ENCODE peak calls at places on chromosome 1, in seven cellular contexts. A is HCT116, S is SK-N-SH, Z is K562, M is HepG2, D is GM12878, P is H1. J is an unnamed sample.
A peak's percentile ranks its signal among the peaks of the same experiment; 100 is the strongest.

GRCh38 chr1:15598436-15598835 is 13.6 kb upstream of the AGMAT start:
- DNase-seq in Z (no peak), A (no peak), S (no peak), P (no peak), D (no peak), M (no peak), J (no peak)

GRCh38 chr1:183416850-183417690 is 1.1 kb downstream of the NMNAT2 start:
- DNase-seq in D (no peak), Z (peak; percentile 19), S (peak; percentile 83), M (no peak), P (peak; percentile 89), A (no peak), J (peak; percentile 75)

GRCh38 chr1:8351693-8352470 is 34.0 kb downstream of the SLC45A1 start:
- DNase-seq in M (peak; percentile 45), D (no peak), P (peak; percentile 85), S (peak; percentile 75), Z (peak; percentile 71), A (no peak), J (no peak)

GRCh38 chr1:67803380-67804279 is 29.6 kb downstream of the GNG12 start:
- DNase-seq in D (no peak), A (no peak), P (no peak), S (no peak), Z (no peak), M (no peak), J (no peak)

GRCh38 chr1:109925159-109925990 is 14.7 kb downstream of the CSF1 start:
- DNase-seq in D (no peak), P (no peak), A (no peak), M (no peak), Z (no peak), S (no peak), J (no peak)

GRCh38 chr1:195790514-195791168 is 817.6 kb downstream of the KCNT2 start:
- DNase-seq in S (no peak), A (no peak), P (no peak), Z (no peak), M (no peak), D (no peak), J (no peak)

GRCh38 chr1:204782118-204782700 is 88.5 kb upstream of the NFASC start:
- DNase-seq in A (no peak), P (no peak), M (no peak), Z (no peak), S (no peak), D (no peak), J (no peak)

GRCh38 chr1:48817505-48818114 is 40.9 kb upstream of the BEND5 start:
- DNase-seq in S (peak; percentile 51), P (peak; percentile 76), Z (no peak), M (peak; percentile 18), D (no peak), A (peak; percentile 8), J (peak; percentile 50)

GRCh38 chr1:8394456-8395321 is 76.8 kb downstream of the SLC45A1 start:
- DNase-seq in S (no peak), D (no peak), P (no peak), A (no peak), Z (no peak), M (no peak), J (no peak)

GRCh38 chr1:38745476-38746410 is 113.8 kb downstream of the RRAGC start:
- DNase-seq in D (no peak), A (no peak), Z (peak; percentile 73), M (no peak), P (no peak), S (no peak), J (no peak)

GRCh38 chr1:150804671-150805070 is 3.4 kb downstream of the CTSK start:
- DNase-seq in A (no peak), S (no peak), D (no peak), P (no peak), M (no peak), Z (no peak), J (no peak)

GRCh38 chr1:35637401-35637809 is 3.9 kb downstream of the PSMB2 start:
- DNase-seq in M (peak; percentile 28), S (no peak), D (peak; percentile 25), A (no peak), Z (no peak), P (no peak), J (no peak)

GRCh38 chr1:207058878-207059867 is 6.1 kb downstream of the PFKFB2 start:
- DNase-seq in P (no peak), Z (peak; percentile 51), M (no peak), D (no peak), S (peak; percentile 8), A (no peak), J (no peak)

GRCh38 chr1:15272009-15272781 is 25.2 kb downstream of the FHAD1 start:
- DNase-seq in Z (peak; percentile 74), S (peak; percentile 85), P (peak; percentile 70), D (no peak), M (peak; percentile 82), A (peak; percentile 66), J (peak; percentile 52)

GRCh38 chr1:203706444-203706843 is 58.5 kb upstream of the LAX1 start:
- DNase-seq in P (no peak), S (no peak), Z (no peak), A (peak; percentile 26), M (no peak), D (no peak), J (no peak)

GRCh38 chr1:240385985-240386978 is 225.7 kb downstream of the GREM2 start:
- DNase-seq in Z (no peak), D (no peak), P (no peak), A (no peak), M (no peak), S (no peak), J (no peak)

GRCh38 chr1:162733336-162733590 is 57.2 kb upstream of the HSD17B7 start:
- DNase-seq in Z (no peak), M (no peak), D (no peak), A (no peak), S (no peak), P (no peak), J (no peak)

GRCh38 chr1:161166669-161167548 is 683 bp downstream of the PPOX start:
- DNase-seq in M (no peak), A (no peak), S (peak; percentile 61), P (peak; percentile 71), D (no peak), Z (peak; percentile 39), J (no peak)

GRCh38 chr1:21337931-21338567 is 47.8 kb upstream of the ECE1 start:
- DNase-seq in A (no peak), D (no peak), P (no peak), S (no peak), M (no peak), Z (no peak), J (no peak)

GRCh38 chr1:101453844-101454243 is 217.0 kb downstream of the S1PR1 start:
- DNase-seq in Z (no peak), P (no peak), M (no peak), S (no peak), D (no peak), A (no peak), J (no peak)

GRCh38 chr1:91806777-91807700 is 78.9 kb downstream of the TGFBR3 start:
- DNase-seq in A (no peak), M (peak; percentile 65), D (no peak), Z (no peak), S (no peak), P (no peak), J (no peak)

GRCh38 chr1:14421977-14422609 is 176.4 kb upstream of the KAZN start:
- DNase-seq in P (no peak), S (no peak), M (no peak), Z (peak; percentile 35), D (no peak), A (no peak), J (no peak)

DNA sequence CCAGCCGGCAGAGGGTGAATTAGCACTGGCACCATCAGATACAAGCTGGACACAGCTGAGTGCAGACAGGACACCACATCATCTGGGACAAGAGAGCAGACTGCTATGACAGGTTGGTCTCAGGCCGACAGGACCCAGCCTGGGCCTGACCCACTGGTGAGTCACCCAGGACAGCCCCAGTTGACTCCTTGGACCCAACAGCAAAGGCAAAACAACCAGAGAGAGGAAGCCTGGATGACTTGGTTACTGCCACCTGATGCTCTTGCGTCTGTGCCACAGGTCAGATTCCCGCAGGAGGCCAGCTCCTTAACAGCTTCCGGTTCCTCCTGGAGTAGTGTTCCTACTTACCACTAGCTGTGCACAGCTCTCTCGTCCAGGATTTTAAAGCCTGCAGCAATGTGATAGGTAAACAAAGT is 18.5 kb downstream of the CCN1 start:
- DNase-seq in P (no peak), Z (no peak), M (no peak), S (no peak), D (no peak), A (no peak), J (no peak)
- TF ChIP-seq YY1 in P (no peak), Z (no peak), M (no peak), S (no peak), D (no peak), A (no peak), J (no peak)

GRCh38 chr1:94805912-94806311 is 14.2 kb upstream of the SLC44A3 start:
- DNase-seq in A (peak; percentile 44), M (peak; percentile 45), S (peak; percentile 63), D (no peak), P (peak; percentile 75), Z (peak; percentile 65), J (peak; percentile 44)
- H3K4me3 ChIP-seq in A (no peak overlapping the region), M (no peak overlapping the region), S (no peak overlapping the region), D (no peak overlapping the region), P (no peak overlapping the region), Z (no peak overlapping the region), J (no peak overlapping the region)

GRCh38 chr1:6623269-6623965 is 1.3 kb upstream of the THAP3 start:
- DNase-seq in Z (no peak), D (no peak), M (no peak), A (no peak), S (no peak), P (no peak), J (no peak)

GRCh38 chr1:6624712-6625578 is at the start of gene THAP3:
- DNase-seq in Z (peak; percentile 94), P (peak; percentile 93), M (peak; percentile 73), D (peak; percentile 64), A (peak; percentile 96), S (peak; percentile 98), J (peak; percentile 59)

GRCh38 chr1:6627031-6627430 is 2.4 kb downstream of the THAP3 start:
- DNase-seq in M (no peak), S (no peak), A (no peak), P (no peak), D (no peak), Z (no peak), J (no peak)

GRCh38 chr1:6627841-6628545 is 3.3 kb downstream of the THAP3 start:
- DNase-seq in S (no peak), Z (no peak), P (no peak), M (no peak), A (no peak), D (no peak), J (no peak)

DNA sequence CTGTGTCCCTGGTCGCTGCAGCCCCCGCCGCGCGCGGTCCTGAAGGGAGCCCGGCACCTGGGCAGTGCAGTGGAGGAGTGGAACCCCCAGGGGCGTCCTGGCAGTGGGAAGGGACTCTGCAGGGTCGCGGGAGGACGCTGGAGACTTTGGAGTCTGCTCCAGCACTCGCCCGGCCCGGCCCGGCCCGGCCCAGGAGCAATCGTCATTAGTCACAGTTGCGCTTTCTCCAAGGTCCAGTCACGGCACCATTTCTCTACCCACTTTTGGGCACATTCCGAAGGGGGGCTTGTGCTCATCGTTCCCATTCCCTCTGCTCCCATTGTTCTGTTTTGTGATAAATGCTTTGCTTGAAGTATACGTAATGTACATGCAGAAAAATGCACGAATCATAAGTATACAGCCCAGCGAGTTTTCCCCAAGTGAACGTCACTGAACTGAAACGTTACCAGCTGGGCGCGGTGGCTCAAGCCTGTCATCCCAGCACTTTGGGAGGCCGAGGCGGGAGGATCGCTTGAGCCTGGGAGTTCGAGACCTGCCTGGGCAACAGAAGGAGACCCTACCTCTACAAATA is 996 bp downstream of the THAP3 start:
- DNase-seq in A (no peak), M (no peak), Z (no peak), D (no peak), P (no peak), S (no peak), J (no peak)
- TF ChIP-seq YY1 in A (no peak), M (no peak), Z (no peak), D (no peak), P (no peak), S (no peak), J (no peak)

GRCh38 chr1:31931241-31932225 is 6.6 kb downstream of the PTP4A2 start:
- DNase-seq in A (no peak), S (no peak), Z (no peak), P (no peak), M (no peak), D (no peak), J (no peak)
- H3K4me3 ChIP-seq in A (no peak overlapping the region), S (no peak overlapping the region), Z (peak overlapping the region; percentile 3), P (peak overlapping the region; percentile 9), M (no peak overlapping the region), D (peak overlapping the region; percentile 84), J (no peak overlapping the region)